ENCODE peak calls at places on chromosomes 6 and 20, in four cellular contexts. M, P, A and C are unnamed samples.

GRCh38 chr6:154555075-154555677 is 44.7 kb upstream of the CNKSR3 start:
- DNase-seq in P (no peak), A (no peak), M (no peak), C (no peak)

GRCh38 chr6:107847844-107848802 is 24.0 kb upstream of the SCML4 start:
- DNase-seq in M (peak), A (peak), P (peak), C (peak)

GRCh38 chr6:156060013-156060412 is 604.4 kb upstream of the NOX3 start:
- DNase-seq in A (no peak), M (no peak), P (no peak), C (no peak)

GRCh38 chr6:12528581-12529363 is 187.8 kb upstream of the PHACTR1 start:
- DNase-seq in M (no peak), P (no peak), A (no peak), C (no peak)

GRCh38 chr6:139376054-139376355 is 1.6 kb upstream of the CITED2 start:
- DNase-seq in M (no peak), A (peak), P (peak), C (no peak)

GRCh38 chr6:79436232-79436631 is 101.0 kb downstream of the LCA5 start:
- DNase-seq in M (no peak), A (no peak), P (no peak), C (no peak)

GRCh38 chr6:119922814-119923213 is 573.3 kb upstream of the MAN1A1 start:
- DNase-seq in A (no peak), P (no peak), M (no peak), C (no peak)

GRCh38 chr6:35049885-35050284 is 91.3 kb downstream of the TCP11 start:
- DNase-seq in P (no peak), A (no peak), M (no peak), C (no peak)

GRCh38 chr6:74091133-74091793 is 395.3 kb downstream of the CD109 start:
- DNase-seq in A (no peak), P (no peak), M (no peak), C (no peak)

GRCh38 chr6:160132297-160132637 is 10.7 kb downstream of the SLC22A1 start:
- DNase-seq in P (no peak), M (no peak), A (no peak), C (no peak)

GRCh38 chr20:22775256-22775655 is 190.9 kb upstream of the FOXA2 start:
- DNase-seq in M (no peak), P (no peak), A (no peak), C (no peak)

GRCh38 chr6:13012271-13012670 is 295.7 kb downstream of the PHACTR1 start:
- DNase-seq in P (no peak), M (no peak), A (no peak), C (no peak)

GRCh38 chr6:17987576-17988421 is at the start of gene KIF13A:
- DNase-seq in A (peak), P (peak), M (peak), C (peak)

GRCh38 chr20:42483694-42484303 is 705.9 kb downstream of the PTPRT start:
- DNase-seq in A (no peak), M (no peak), P (no peak), C (no peak)

GRCh38 chr6:16432075-16433032 is 194.0 kb downstream of the GMPR start:
- DNase-seq in M (no peak), A (no peak), P (no peak), C (no peak)

GRCh38 chr6:51618563-51618962 is 468.9 kb downstream of the PKHD1 start:
- DNase-seq in A (no peak), M (no peak), P (no peak), C (no peak)

GRCh38 chr20:4247261-4247660 is 231.9 kb upstream of the RNF24 start:
- DNase-seq in P (no peak), M (no peak), A (no peak), C (no peak)

GRCh38 chr20:62576815-62577214 is 65.5 kb upstream of the SLCO4A1 start:
- DNase-seq in A (no peak), M (no peak), P (no peak), C (no peak)

GRCh38 chr6:165791306-165791705 is 128.3 kb upstream of the PDE10A start:
- DNase-seq in M (no peak), P (no peak), A (no peak), C (no peak)

GRCh38 chr6:163405412-163406309 is 8.9 kb upstream of the QKI start:
- DNase-seq in P (peak), A (peak), M (no peak), C (no peak)

GRCh38 chr6:104409913-104410312 is 449.8 kb downstream of the HACE1 start:
- DNase-seq in M (no peak), A (no peak), P (no peak), C (no peak)

GRCh38 chr20:33991498-33991897 is 2.2 kb upstream of the RALY start:
- DNase-seq in P (no peak), M (no peak), A (no peak), C (no peak)

GRCh38 chr6:140897804-140898573 is 1234.7 kb upstream of the GJE1 start:
- DNase-seq in P (peak), M (no peak), A (no peak), C (no peak)

GRCh38 chr6:9136141-9136865 is 701.0 kb upstream of the SLC35B3 start:
- DNase-seq in P (no peak), M (no peak), A (no peak), C (no peak)

GRCh38 chr20:25338112-25339023 is 52.3 kb downstream of the ABHD12 start:
- DNase-seq in M (no peak), P (no peak), A (no peak), C (no peak)

GRCh38 chr6:135438907-135439535 is 58.5 kb downstream of the AHI1 start:
- DNase-seq in A (no peak), M (no peak), P (no peak), C (no peak)

GRCh38 chr6:163780993-163781392 is 366.5 kb downstream of the QKI start:
- DNase-seq in A (peak), P (no peak), M (no peak), C (no peak)

GRCh38 chr6:139313784-139314545 is 22.2 kb upstream of the TXLNB start:
- DNase-seq in M (no peak), A (no peak), P (no peak), C (no peak)

GRCh38 chr6:37353761-37354525 is at the start of gene RNF8:
- DNase-seq in M (peak), A (peak), P (peak), C (peak)
- H3K27ac ChIP-seq in M (peak), A (peak), P (peak), C (peak)

GRCh38 chr20:51341581-51341980 is 200.9 kb downstream of the NFATC2 start:
- DNase-seq in A (no peak), P (no peak), M (no peak), C (no peak)

GRCh38 chr20:51337126-51337805 is 205.3 kb downstream of the NFATC2 start:
- DNase-seq in A (no peak), P (no peak), M (no peak), C (no peak)

GRCh38 chr20:51340451-51340840 is 202.1 kb downstream of the NFATC2 start:
- DNase-seq in M (no peak), P (no peak), A (no peak), C (no peak)

GRCh38 chr20:51339721-51340450 is 202.6 kb downstream of the NFATC2 start:
- DNase-seq in M (no peak), A (no peak), P (no peak), C (no peak)

GRCh38 chr20:51338692-51339440 is 203.7 kb downstream of the NFATC2 start:
- DNase-seq in A (no peak), M (no peak), P (no peak), C (no peak)
- H3K27ac ChIP-seq in A (no peak), M (no peak), P (no peak), C (no peak)

DNA sequence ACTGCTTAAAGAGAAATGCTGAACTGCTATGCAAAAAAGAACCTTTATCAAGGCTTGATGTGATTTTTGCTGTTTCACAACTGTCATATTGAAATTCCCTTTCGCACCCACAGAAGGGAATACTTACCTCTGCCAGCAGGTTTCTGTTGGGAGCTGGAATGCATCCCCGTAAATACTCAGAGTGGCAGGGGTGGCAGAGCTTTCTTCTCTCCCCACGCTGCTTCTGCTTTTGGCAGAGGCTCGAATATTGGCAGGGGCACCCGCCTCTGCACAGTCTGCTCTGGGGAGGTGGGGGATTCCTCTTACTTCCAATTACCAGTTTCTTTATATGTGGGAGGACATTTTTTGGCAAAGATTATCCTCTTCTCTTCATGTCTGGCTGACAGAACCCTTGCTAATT is 28.4 kb downstream of the TMEM200A start:
- DNase-seq in P (no peak), A (no peak), M (no peak), C (no peak)
- H3K27ac ChIP-seq in P (no peak), A (no peak), M (no peak), C (no peak)

GRCh38 chr20:1537731-1538058 is 19.8 kb downstream of the SIRPD start:
- DNase-seq in P (peak), M (no peak), A (peak), C (no peak)
- H3K27ac ChIP-seq in P (peak), M (no peak), A (peak), C (no peak)